ENCODE peak calls at places on chromosomes 4 and X, in eight cellular contexts. Z is astrocyte of the cerebellum, O is cardiac fibroblast, X is fibroblast of pulmonary artery, M is psoas muscle, J is GM12865, Y is AG09309, I is GM23248. S is an unnamed sample.
A peak's percentile ranks its signal among the peaks of the same experiment; 100 is the strongest.

GRCh38 chrX:68254738-68255645 is 178.3 kb downstream of the OPHN1 start:
- DNase-seq in Z (no peak), O (peak; percentile 19), X (no peak), M (no peak), J (no peak), Y (no peak), I (no peak), S (no peak)

GRCh38 chrX:52363247-52363883 is 5.5 kb upstream of the XAGE2 start:
- DNase-seq in Z (no peak), O (peak; percentile 4), X (no peak), M (no peak), J (no peak), Y (no peak), I (peak; percentile 10), S (no peak)

GRCh38 chr4:53477666-53478065 is 100.2 kb downstream of the FIP1L1 start:
- DNase-seq in Z (no peak), O (no peak), X (no peak), M (no peak), J (no peak), Y (no peak), I (peak; percentile 44), S (no peak)

GRCh38 chr4:166846939-166847338 is 387.4 kb downstream of the SPOCK3 start:
- DNase-seq in Z (no peak), O (no peak), X (no peak), M (no peak), J (peak; percentile 12), Y (no peak), I (no peak), S (no peak)

GRCh38 chr4:187929024-187929423 is 66.5 kb upstream of the ZFP42 start:
- DNase-seq in Z (no peak), O (peak; percentile 6), X (no peak), M (no peak), J (no peak), Y (no peak), I (no peak), S (no peak)

GRCh38 chr4:48375651-48376291 is 34.4 kb downstream of the SLAIN2 start:
- DNase-seq in Z (peak; percentile 53), O (peak; percentile 88), X (peak; percentile 81), M (no peak), J (no peak), Y (peak; percentile 55), I (peak; percentile 80), S (peak; percentile 95)

GRCh38 chr4:63619771-63620170 is 789.5 kb downstream of the TECRL start:
- DNase-seq in Z (no peak), O (no peak), X (no peak), M (no peak), J (no peak), Y (no peak), I (no peak), S (no peak)

GRCh38 chr4:1249731-1250526 is 999 bp upstream of the CTBP1 start:
- DNase-seq in Z (no peak), O (peak; percentile 63), X (peak; percentile 46), M (peak; percentile 70), J (peak; percentile 72), Y (no peak), I (peak; percentile 74), S (no peak)

DNA sequence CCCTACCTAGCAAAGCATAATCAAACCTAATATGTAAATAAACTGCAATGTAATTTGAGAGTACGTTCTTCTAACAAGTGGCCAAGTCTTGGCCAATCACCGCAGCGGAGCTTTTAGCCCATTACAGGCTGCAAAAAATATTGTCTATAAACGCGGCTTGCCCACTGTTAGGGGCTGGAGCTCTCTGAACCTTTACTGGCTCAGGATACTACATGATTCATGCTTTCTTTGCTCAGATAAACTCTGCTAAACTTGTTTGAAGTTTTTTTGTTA is 990 bp upstream of the HADH start:
- DNase-seq in Z (no peak), O (no peak), X (no peak), M (no peak), J (no peak), Y (no peak), I (no peak), S (no peak)
- H3K4me3 ChIP-seq in Z (no peak overlapping the region), O (no peak overlapping the region), X (no peak overlapping the region), M (peak overlapping the region; percentile 91), J (peak overlapping the region; percentile 91), Y (no peak overlapping the region), I (no peak overlapping the region), S (no peak overlapping the region)

GRCh38 chr4:80127870-80128419 is 54.9 kb upstream of the ANTXR2 start:
- DNase-seq in Z (no peak), O (no peak), X (no peak), M (no peak), J (no peak), Y (no peak), I (no peak), S (no peak)

GRCh38 chr4:80128941-80129340 is 55.9 kb upstream of the ANTXR2 start:
- DNase-seq in Z (no peak), O (no peak), X (no peak), M (no peak), J (no peak), Y (no peak), I (no peak), S (no peak)

GRCh38 chr4:80125252-80126177 is 52.5 kb upstream of the ANTXR2 start:
- DNase-seq in Z (peak; percentile 15), O (peak; percentile 66), X (peak; percentile 55), M (no peak), J (peak; percentile 45), Y (no peak), I (peak; percentile 64), S (no peak)

GRCh38 chr4:80124246-80125211 is 51.5 kb upstream of the ANTXR2 start:
- DNase-seq in Z (no peak), O (no peak), X (no peak), M (no peak), J (no peak), Y (no peak), I (no peak), S (no peak)

DNA sequence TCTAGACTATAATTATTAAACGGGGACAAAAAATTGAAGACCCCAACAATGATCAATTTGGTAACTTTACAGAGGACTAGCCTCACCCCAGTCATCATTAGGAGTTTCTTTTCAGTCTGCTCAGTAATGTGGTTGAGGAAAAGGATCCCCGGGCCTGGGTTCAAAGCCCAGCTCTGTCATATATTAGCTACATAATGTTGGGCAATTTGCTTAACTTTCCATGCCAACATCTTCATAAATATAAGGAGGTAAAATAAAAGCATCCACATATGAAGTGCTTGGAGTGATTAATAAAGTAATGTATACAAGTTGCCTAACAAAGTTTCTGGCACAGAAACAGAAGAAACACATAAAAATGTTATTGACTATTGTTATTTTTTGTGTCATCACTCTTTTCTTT is 53.4 kb upstream of the ANTXR2 start:
- DNase-seq in Z (no peak), O (no peak), X (no peak), M (no peak), J (no peak), Y (no peak), I (no peak), S (no peak)
- H3K4me3 ChIP-seq in Z (no peak overlapping the region), O (no peak overlapping the region), X (no peak overlapping the region), M (no peak overlapping the region), J (no peak overlapping the region), Y (no peak overlapping the region), I (no peak overlapping the region), S (no peak overlapping the region)

GRCh38 chr4:3238721-3239120 is 10.2 kb upstream of the MSANTD1 start:
- DNase-seq in Z (no peak), O (no peak), X (no peak), M (no peak), J (no peak), Y (no peak), I (no peak), S (no peak)

GRCh38 chr4:3237711-3238560 is 11.0 kb upstream of the MSANTD1 start:
- DNase-seq in Z (no peak), O (no peak), X (no peak), M (no peak), J (no peak), Y (no peak), I (no peak), S (no peak)

GRCh38 chr4:3235581-3235980 is 13.4 kb upstream of the MSANTD1 start:
- DNase-seq in Z (no peak), O (no peak), X (no peak), M (no peak), J (no peak), Y (no peak), I (no peak), S (no peak)

GRCh38 chr4:3236326-3236878 is 12.6 kb upstream of the MSANTD1 start:
- DNase-seq in Z (no peak), O (no peak), X (no peak), M (no peak), J (no peak), Y (no peak), I (no peak), S (no peak)

DNA sequence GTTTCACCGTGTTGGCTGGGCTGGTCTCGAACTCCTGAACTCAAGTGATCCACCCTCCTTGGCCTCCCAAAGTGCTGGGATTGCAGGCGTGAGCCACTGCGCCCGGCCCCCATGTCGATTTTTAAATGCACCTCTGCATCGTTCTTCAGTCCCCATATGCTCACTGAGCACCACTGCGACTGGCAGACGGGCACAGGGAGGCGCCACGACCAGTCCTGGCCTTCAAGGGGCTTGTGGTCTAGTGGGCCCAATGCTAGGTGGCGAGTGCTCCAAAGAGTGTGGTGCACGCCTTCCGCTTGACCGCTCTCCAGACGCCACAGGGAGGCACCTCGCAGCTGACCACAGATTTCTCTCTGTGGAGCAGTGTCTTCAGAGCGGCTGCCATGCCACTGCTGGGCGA is 11.7 kb upstream of the MSANTD1 start:
- DNase-seq in Z (no peak), O (no peak), X (no peak), M (no peak), J (no peak), Y (no peak), I (no peak), S (no peak)
- H3K4me3 ChIP-seq in Z (no peak overlapping the region), O (no peak overlapping the region), X (no peak overlapping the region), M (no peak overlapping the region), J (no peak overlapping the region), Y (no peak overlapping the region), I (no peak overlapping the region), S (no peak overlapping the region)

GRCh38 chr4:74415602-74416300 is 29.2 kb upstream of the AREG start:
- DNase-seq in Z (no peak), O (peak; percentile 54), X (no peak), M (no peak), J (no peak), Y (no peak), I (no peak), S (no peak)

GRCh38 chr4:74414149-74414809 is 30.7 kb upstream of the AREG start:
- DNase-seq in Z (no peak), O (no peak), X (no peak), M (no peak), J (no peak), Y (no peak), I (no peak), S (no peak)

GRCh38 chr4:74410741-74411140 is 34.2 kb upstream of the AREG start:
- DNase-seq in Z (no peak), O (no peak), X (no peak), M (no peak), J (no peak), Y (no peak), I (no peak), S (no peak)

GRCh38 chr4:74412225-74412624 is 32.7 kb upstream of the AREG start:
- DNase-seq in Z (no peak), O (no peak), X (no peak), M (no peak), J (no peak), Y (no peak), I (no peak), S (no peak)

DNA sequence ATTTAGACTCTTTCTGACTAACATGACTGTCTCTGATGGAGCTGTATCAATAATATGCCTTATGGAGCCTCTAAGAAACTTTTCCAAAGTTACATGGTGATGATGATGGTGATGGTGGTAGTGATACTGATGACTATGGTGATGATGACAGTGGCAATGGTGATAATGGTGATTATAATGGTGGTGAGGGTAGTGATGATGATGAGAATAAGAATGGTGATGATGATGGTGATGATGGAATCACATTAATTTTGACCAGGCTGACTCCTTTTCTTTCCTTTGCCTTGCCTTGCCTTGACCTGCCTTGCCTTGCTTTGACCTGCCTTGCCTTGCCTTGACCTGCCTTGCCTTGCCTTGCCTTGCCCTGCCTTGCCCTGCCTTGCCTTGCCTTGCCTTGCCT is 31.7 kb upstream of the AREG start:
- DNase-seq in Z (no peak), O (no peak), X (no peak), M (no peak), J (no peak), Y (no peak), I (no peak), S (no peak)
- H3K4me3 ChIP-seq in Z (no peak overlapping the region), O (no peak overlapping the region), X (no peak overlapping the region), M (no peak overlapping the region), J (no peak overlapping the region), Y (no peak overlapping the region), I (no peak overlapping the region), S (no peak overlapping the region)